ENCODE peak calls at places on chromosomes 16 and 17, in seven cellular contexts. One of them, this sample, is unnamed. For H3K4me1, the result is how much of the 10 kb centered on the place peaks cover.

GRCh38 chr16:49382916-49383315 is 9.3 kb downstream of the C16orf78 start:
- DNase-seq in ovary: no peak
- DNase-seq in prostate gland: no peak
- DNase-seq in BE2C: peak
- DNase-seq in transverse colon: peak
- DNase-seq in cardiac muscle cell: no peak
- DNase-seq in neural progenitor cell: peak
- DNase-seq in this sample: no peak

GRCh38 chr16:17225551-17225950 is 245.2 kb downstream of the XYLT1 start:
- DNase-seq in neural progenitor cell: no peak
- DNase-seq in BE2C: no peak
- DNase-seq in prostate gland: no peak
- DNase-seq in transverse colon: no peak
- DNase-seq in ovary: no peak
- DNase-seq in cardiac muscle cell: no peak
- DNase-seq in this sample: no peak

GRCh38 chr16:11658896-11659708 is 9.2 kb upstream of the SNN start:
- DNase-seq in ovary: no peak
- DNase-seq in neural progenitor cell: no peak
- DNase-seq in BE2C: no peak
- DNase-seq in prostate gland: no peak
- DNase-seq in transverse colon: no peak
- DNase-seq in cardiac muscle cell: no peak
- DNase-seq in this sample: peak

GRCh38 chr16:26827386-26827785 is 239.3 kb upstream of the C16orf82 start:
- DNase-seq in ovary: no peak
- DNase-seq in cardiac muscle cell: no peak
- DNase-seq in BE2C: no peak
- DNase-seq in transverse colon: no peak
- DNase-seq in prostate gland: no peak
- DNase-seq in neural progenitor cell: no peak
- DNase-seq in this sample: no peak

GRCh38 chr17:73492802-73493139 is 151.5 kb downstream of the SDK2 start:
- DNase-seq in neural progenitor cell: no peak
- DNase-seq in ovary: no peak
- DNase-seq in cardiac muscle cell: peak
- DNase-seq in prostate gland: no peak
- DNase-seq in BE2C: peak
- DNase-seq in transverse colon: no peak
- DNase-seq in this sample: no peak

GRCh38 chr17:27469256-27469655 is 13.0 kb downstream of the KSR1 start:
- DNase-seq in transverse colon: no peak
- DNase-seq in neural progenitor cell: no peak
- DNase-seq in BE2C: no peak
- DNase-seq in cardiac muscle cell: no peak
- DNase-seq in prostate gland: no peak
- DNase-seq in ovary: no peak
- DNase-seq in this sample: no peak

GRCh38 chr17:68006797-68007196 is 10.5 kb upstream of the C17orf58 start:
- DNase-seq in BE2C: no peak
- DNase-seq in ovary: no peak
- DNase-seq in cardiac muscle cell: no peak
- DNase-seq in prostate gland: no peak
- DNase-seq in neural progenitor cell: no peak
- DNase-seq in transverse colon: no peak
- DNase-seq in this sample: no peak

GRCh38 chr17:32445075-32445427 is 741 bp downstream of the PSMD11 start:
- DNase-seq in prostate gland: peak
- DNase-seq in neural progenitor cell: peak
- DNase-seq in ovary: no peak
- DNase-seq in transverse colon: peak
- DNase-seq in cardiac muscle cell: peak
- DNase-seq in BE2C: no peak
- DNase-seq in this sample: peak

GRCh38 chr17:5133311-5133710 is 17.5 kb downstream of the USP6 start:
- DNase-seq in neural progenitor cell: no peak
- DNase-seq in ovary: no peak
- DNase-seq in cardiac muscle cell: no peak
- DNase-seq in transverse colon: no peak
- DNase-seq in prostate gland: peak
- DNase-seq in BE2C: no peak
- DNase-seq in this sample: no peak

GRCh38 chr16:30941600-30942420 is 7.1 kb upstream of the ORAI3 start:
- DNase-seq in cardiac muscle cell: peak
- DNase-seq in transverse colon: peak
- DNase-seq in neural progenitor cell: peak
- DNase-seq in ovary: peak
- DNase-seq in BE2C: peak
- DNase-seq in prostate gland: peak
- DNase-seq in this sample: peak

GRCh38 chr16:25148568-25149215 is 37.1 kb downstream of the LCMT1 start:
- DNase-seq in cardiac muscle cell: peak
- DNase-seq in BE2C: peak
- DNase-seq in transverse colon: no peak
- DNase-seq in ovary: no peak
- DNase-seq in neural progenitor cell: peak
- DNase-seq in prostate gland: no peak
- DNase-seq in this sample: no peak

GRCh38 chr17:76274559-76274956 is 9.4 kb downstream of the UBALD2 start:
- DNase-seq in BE2C: no peak
- DNase-seq in cardiac muscle cell: no peak
- DNase-seq in neural progenitor cell: no peak
- DNase-seq in prostate gland: no peak
- DNase-seq in transverse colon: no peak
- DNase-seq in ovary: no peak
- DNase-seq in this sample: no peak

GRCh38 chr16:20910781-20911321 is 10.3 kb downstream of the LYRM1 start:
- DNase-seq in BE2C: no peak
- DNase-seq in ovary: no peak
- DNase-seq in prostate gland: no peak
- DNase-seq in neural progenitor cell: no peak
- DNase-seq in cardiac muscle cell: no peak
- DNase-seq in transverse colon: no peak
- DNase-seq in this sample: no peak

GRCh38 chr17:16584273-16584995 is 15.4 kb upstream of the ZNF287 start:
- DNase-seq in neural progenitor cell: peak
- DNase-seq in BE2C: peak
- DNase-seq in ovary: peak
- DNase-seq in transverse colon: peak
- DNase-seq in cardiac muscle cell: peak
- DNase-seq in prostate gland: peak
- DNase-seq in this sample: peak

GRCh38 chr16:85396879-85397871 is 215.9 kb upstream of the GSE1 start:
- DNase-seq in BE2C: peak
- DNase-seq in prostate gland: no peak
- DNase-seq in cardiac muscle cell: no peak
- DNase-seq in neural progenitor cell: no peak
- DNase-seq in transverse colon: no peak
- DNase-seq in ovary: peak
- DNase-seq in this sample: no peak

GRCh38 chr16:26889751-26890150 is 177.0 kb upstream of the C16orf82 start:
- DNase-seq in prostate gland: no peak
- DNase-seq in transverse colon: no peak
- DNase-seq in cardiac muscle cell: no peak
- DNase-seq in BE2C: no peak
- DNase-seq in ovary: no peak
- DNase-seq in neural progenitor cell: no peak
- DNase-seq in this sample: no peak

GRCh38 chr17:371583-371982 is 19.0 kb upstream of the RPH3AL start:
- DNase-seq in neural progenitor cell: no peak
- DNase-seq in ovary: no peak
- DNase-seq in prostate gland: no peak
- DNase-seq in cardiac muscle cell: no peak
- DNase-seq in transverse colon: no peak
- DNase-seq in BE2C: no peak
- DNase-seq in this sample: no peak

GRCh38 chr17:63399856-63400255 is 46.2 kb downstream of the CYB561 start:
- DNase-seq in ovary: peak
- DNase-seq in BE2C: no peak
- DNase-seq in prostate gland: no peak
- DNase-seq in cardiac muscle cell: no peak
- DNase-seq in transverse colon: peak
- DNase-seq in neural progenitor cell: peak
- DNase-seq in this sample: peak

GRCh38 chr16:590165-590874 is 454 bp downstream of the RAB40C start:
- DNase-seq in neural progenitor cell: peak
- DNase-seq in transverse colon: no peak
- DNase-seq in BE2C: no peak
- DNase-seq in ovary: peak
- DNase-seq in prostate gland: no peak
- DNase-seq in cardiac muscle cell: peak
- DNase-seq in this sample: no peak

GRCh38 chr16:85149776-85150175 is 37.5 kb upstream of the CIBAR2 start:
- DNase-seq in ovary: no peak
- DNase-seq in cardiac muscle cell: no peak
- DNase-seq in prostate gland: peak
- DNase-seq in BE2C: peak
- DNase-seq in neural progenitor cell: no peak
- DNase-seq in transverse colon: no peak
- DNase-seq in this sample: no peak

DNA sequence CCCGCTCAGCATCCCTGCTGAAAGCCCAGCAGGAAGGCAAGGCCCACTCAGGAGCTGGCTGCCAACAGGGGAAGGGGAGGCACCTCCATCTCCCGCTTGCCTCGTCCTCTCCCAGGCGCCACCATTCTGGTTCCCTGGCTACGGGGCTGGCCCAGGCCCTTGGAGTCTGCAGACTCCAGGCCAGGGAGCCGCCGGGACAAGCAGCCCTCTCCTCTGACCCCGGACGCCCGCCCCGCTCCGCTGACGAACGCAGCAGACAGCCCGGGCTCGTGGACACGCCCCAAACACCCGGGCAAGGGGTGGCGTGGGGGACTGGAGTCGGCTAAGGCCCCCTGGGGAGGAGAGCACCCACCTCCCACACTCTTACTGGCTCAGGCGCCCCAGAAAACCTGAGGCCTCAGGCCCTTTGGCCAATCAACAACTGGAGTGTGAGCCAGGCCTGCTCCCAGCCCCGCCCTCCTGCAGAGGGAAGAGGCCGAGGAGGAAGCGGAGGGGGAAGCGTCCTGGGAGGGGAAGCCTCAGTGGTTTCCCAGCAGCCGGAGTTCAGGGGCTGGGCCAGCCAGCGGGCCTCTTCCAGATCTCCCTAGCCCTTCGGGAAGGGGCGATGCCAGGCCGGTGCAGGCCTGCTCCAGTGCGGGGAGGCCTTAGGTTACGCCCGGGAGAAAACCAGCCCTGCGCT is 4.2 kb downstream of the MNT start:
- DNase-seq in prostate gland: peak
- DNase-seq in cardiac muscle cell: peak
- DNase-seq in transverse colon: peak
- DNase-seq in BE2C: peak
- DNase-seq in neural progenitor cell: peak
- DNase-seq in ovary: peak
- DNase-seq in this sample: peak
- H3K4me1 ChIP-seq in prostate gland: under half
- H3K4me1 ChIP-seq in cardiac muscle cell: under half
- H3K4me1 ChIP-seq in transverse colon: half or more
- H3K4me1 ChIP-seq in BE2C: under half
- H3K4me1 ChIP-seq in neural progenitor cell: under half
- H3K4me1 ChIP-seq in ovary: under half
- H3K4me1 ChIP-seq in this sample: under half

GRCh38 chr16:88633684-88634140 is 4.7 kb upstream of the IL17C start:
- DNase-seq in ovary: no peak
- DNase-seq in prostate gland: no peak
- DNase-seq in neural progenitor cell: peak
- DNase-seq in transverse colon: peak
- DNase-seq in BE2C: peak
- DNase-seq in cardiac muscle cell: peak
- DNase-seq in this sample: peak
- H3K4me3 ChIP-seq in ovary: no peak
- H3K4me3 ChIP-seq in prostate gland: no peak
- H3K4me3 ChIP-seq in neural progenitor cell: peak
- H3K4me3 ChIP-seq in transverse colon: no peak
- H3K4me3 ChIP-seq in BE2C: no peak
- H3K4me3 ChIP-seq in cardiac muscle cell: no peak
- H3K4me3 ChIP-seq in this sample: no peak

GRCh38 chr17:7441202-7441705 is 1.9 kb downstream of the FGF11 start:
- DNase-seq in neural progenitor cell: no peak
- DNase-seq in cardiac muscle cell: no peak
- DNase-seq in ovary: no peak
- DNase-seq in transverse colon: no peak
- DNase-seq in BE2C: no peak
- DNase-seq in prostate gland: no peak
- DNase-seq in this sample: no peak

GRCh38 chr17:7439462-7440112 is at the start of gene FGF11:
- DNase-seq in neural progenitor cell: peak
- DNase-seq in prostate gland: no peak
- DNase-seq in BE2C: no peak
- DNase-seq in cardiac muscle cell: peak
- DNase-seq in transverse colon: no peak
- DNase-seq in ovary: no peak
- DNase-seq in this sample: no peak

GRCh38 chr17:7440823-7441174 is 1.5 kb downstream of the FGF11 start:
- DNase-seq in ovary: peak
- DNase-seq in transverse colon: peak
- DNase-seq in prostate gland: no peak
- DNase-seq in neural progenitor cell: peak
- DNase-seq in BE2C: peak
- DNase-seq in cardiac muscle cell: no peak
- DNase-seq in this sample: peak

GRCh38 chr17:7438656-7439460 is 454 bp upstream of the FGF11 start:
- DNase-seq in prostate gland: no peak
- DNase-seq in cardiac muscle cell: no peak
- DNase-seq in neural progenitor cell: no peak
- DNase-seq in BE2C: no peak
- DNase-seq in transverse colon: no peak
- DNase-seq in ovary: no peak
- DNase-seq in this sample: no peak

GRCh38 chr17:7440113-7440822 is 956 bp downstream of the FGF11 start:
- DNase-seq in cardiac muscle cell: peak
- DNase-seq in ovary: peak
- DNase-seq in neural progenitor cell: peak
- DNase-seq in BE2C: peak
- DNase-seq in prostate gland: peak
- DNase-seq in transverse colon: peak
- DNase-seq in this sample: peak
- H3K4me1 ChIP-seq in cardiac muscle cell: under half
- H3K4me1 ChIP-seq in ovary: under half
- H3K4me1 ChIP-seq in neural progenitor cell: under half
- H3K4me1 ChIP-seq in BE2C: under half
- H3K4me1 ChIP-seq in prostate gland: under half
- H3K4me1 ChIP-seq in transverse colon: half or more
- H3K4me1 ChIP-seq in this sample: under half

DNA sequence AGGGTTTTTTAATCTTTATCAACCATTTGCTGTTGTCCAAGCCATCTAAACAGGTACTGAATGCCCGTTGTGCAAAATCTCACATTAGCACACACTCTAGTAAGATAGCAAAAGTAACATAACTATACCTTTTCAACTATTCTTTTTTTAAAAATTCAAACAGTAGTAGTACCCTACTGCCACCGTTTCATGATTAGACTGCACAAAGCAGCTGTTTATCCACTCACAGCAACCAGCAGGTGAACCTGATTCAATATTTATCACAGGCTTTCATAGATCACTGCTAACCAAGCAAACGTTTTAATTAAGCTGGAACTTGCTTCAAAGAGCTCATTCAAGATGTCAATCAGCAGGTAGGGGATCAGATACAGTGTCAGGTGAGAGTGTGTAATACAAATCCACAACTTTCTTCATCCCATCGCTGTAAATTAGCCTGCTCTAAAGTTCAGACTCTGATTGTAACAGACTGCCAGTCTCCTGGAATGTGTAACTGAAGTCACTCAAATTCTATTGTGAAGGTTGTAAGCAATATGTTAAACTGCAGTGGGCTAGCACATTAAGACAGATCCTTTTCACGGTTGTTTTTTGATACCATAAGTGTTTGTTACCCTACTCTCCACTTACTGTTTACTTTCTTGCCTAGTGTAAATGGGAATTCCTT is 47.3 kb downstream of the BRIP1 start:
- DNase-seq in cardiac muscle cell: peak
- DNase-seq in BE2C: no peak
- DNase-seq in prostate gland: no peak
- DNase-seq in ovary: no peak
- DNase-seq in neural progenitor cell: no peak
- DNase-seq in transverse colon: no peak
- DNase-seq in this sample: no peak
- H3K4me3 ChIP-seq in cardiac muscle cell: no peak
- H3K4me3 ChIP-seq in BE2C: no peak
- H3K4me3 ChIP-seq in prostate gland: no peak
- H3K4me3 ChIP-seq in ovary: no peak
- H3K4me3 ChIP-seq in neural progenitor cell: no peak
- H3K4me3 ChIP-seq in transverse colon: no peak
- H3K4me3 ChIP-seq in this sample: no peak